ENCODE peak calls at places on chromosome 7, in six cellular contexts. J is mesendoderm, B is IMR-90, K is neuronal stem cell, O is H1, Z is mesenchymal stem cell. I is an unnamed sample.

GRCh38 chr7:104980440-104980839 is 33.6 kb upstream of the KMT2E start:
- DNase-seq in B (no peak), O (no peak), K (no peak), Z (no peak), J (no peak), I (peak; percentile 32)

GRCh38 chr7:99392659-99393362 is 15.6 kb downstream of the PDAP1 start:
- DNase-seq in B (no peak), K (peak; percentile 74), J (peak; percentile 94), O (peak; percentile 61), Z (peak; percentile 70), I (peak; percentile 58)

GRCh38 chr7:138257459-138258193 is 181.4 kb downstream of the AKR1D1 start:
- DNase-seq in Z (peak; percentile 83), J (peak; percentile 82), K (no peak), B (no peak), O (no peak), I (peak; percentile 97)

GRCh38 chr7:47801423-47801822 is 146.8 kb downstream of the PKD1L1 start:
- DNase-seq in Z (no peak), J (no peak), B (no peak), O (no peak), K (no peak), I (no peak)

GRCh38 chr7:40604601-40605438 is 470.0 kb downstream of the SUGCT start:
- DNase-seq in K (peak; percentile 54), J (peak; percentile 74), O (peak; percentile 51), B (peak; percentile 52), Z (peak; percentile 62), I (peak; percentile 47)

GRCh38 chr7:81839708-81840359 is 70.0 kb upstream of the HGF start:
- DNase-seq in O (no peak), B (no peak), J (no peak), K (no peak), Z (no peak), I (no peak)

GRCh38 chr7:121083138-121083789 is 94.8 kb downstream of the CPED1 start:
- DNase-seq in J (no peak), K (no peak), O (no peak), B (peak; percentile 84), Z (peak; percentile 77), I (peak; percentile 62)

GRCh38 chr7:111887734-111888133 is 318.5 kb downstream of the DOCK4 start:
- DNase-seq in B (no peak), Z (no peak), K (no peak), J (no peak), O (no peak), I (no peak)

GRCh38 chr7:7868245-7868899 is 100.2 kb upstream of the GLCCI1 start:
- DNase-seq in K (no peak), J (no peak), Z (no peak), O (no peak), B (no peak), I (no peak)

GRCh38 chr7:106114735-106115383 is 2.7 kb upstream of the SYPL1 start:
- DNase-seq in K (no peak), J (no peak), Z (no peak), B (no peak), O (no peak), I (no peak)

GRCh38 chr7:47751068-47751467 is 169.2 kb upstream of the TNS3 start:
- DNase-seq in O (no peak), K (no peak), Z (no peak), B (no peak), J (no peak), I (no peak)

GRCh38 chr7:28703054-28703765 is 254.9 kb downstream of the TRIL start:
- DNase-seq in Z (no peak), J (no peak), O (no peak), K (no peak), B (no peak), I (no peak)

GRCh38 chr7:146902728-146903127 is 786.1 kb downstream of the CNTNAP2 start:
- DNase-seq in Z (no peak), B (no peak), O (no peak), J (peak; percentile 2), K (no peak), I (no peak)

GRCh38 chr7:116542618-116543017 is 17.8 kb downstream of the CAV1 start:
- DNase-seq in Z (peak; percentile 58), J (peak; percentile 30), K (no peak), B (peak; percentile 94), O (no peak), I (no peak)

DNA sequence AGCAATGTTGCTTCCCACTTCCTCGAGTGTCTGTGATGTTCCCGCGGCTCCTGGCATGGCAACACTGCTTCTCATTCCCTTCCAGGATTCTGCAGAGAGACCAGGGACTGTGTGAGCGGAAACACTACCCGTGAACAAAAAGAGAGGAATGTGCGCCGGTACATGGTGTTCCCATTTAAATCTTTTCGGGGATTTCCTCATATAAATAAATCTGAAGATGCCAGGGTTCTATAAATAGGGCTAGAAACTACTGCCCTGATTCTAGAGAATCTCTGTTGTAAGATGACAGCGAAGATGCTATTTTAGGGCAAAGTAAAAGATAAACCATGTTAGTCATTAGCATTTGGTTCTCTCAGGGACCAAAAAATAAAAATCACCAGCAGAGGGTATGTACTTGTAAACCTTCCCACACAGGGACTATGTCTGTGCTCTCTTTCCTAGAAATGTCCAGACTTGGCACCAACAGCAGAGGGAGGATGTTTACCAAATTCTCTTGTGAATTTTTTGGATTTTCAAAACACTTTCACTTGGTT is 92.2 kb upstream of the DDC start:
- DNase-seq in O (no peak), B (peak; percentile 12), K (no peak), J (no peak), Z (peak; percentile 34), I (peak; percentile 5)
- H3K4me3 ChIP-seq in O (no peak overlapping the region), B (no peak overlapping the region), K (no peak overlapping the region), J (no peak overlapping the region), Z (no peak overlapping the region), I (no peak overlapping the region)

DNA sequence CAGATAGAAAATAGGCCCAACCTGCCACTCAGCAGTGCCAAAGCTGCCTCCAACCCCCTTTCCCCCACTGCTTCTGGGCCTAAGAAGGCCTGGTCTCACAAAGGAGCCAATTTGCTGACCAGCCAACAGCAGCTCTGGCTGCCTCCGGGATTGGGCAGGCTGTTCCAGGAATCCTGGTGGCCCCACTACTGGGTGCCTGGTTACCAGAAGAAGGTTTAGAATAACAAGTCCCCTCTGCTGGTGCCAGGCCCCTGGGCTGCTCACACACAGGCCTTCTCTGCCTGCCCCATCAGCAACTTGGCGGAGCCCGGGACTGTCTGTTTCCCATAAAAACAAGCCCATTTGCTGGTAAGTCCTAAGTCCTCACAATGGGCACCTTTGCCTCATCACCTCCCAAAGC is 1.2 kb downstream of the PHKG1 start:
- DNase-seq in J (peak; percentile 7), O (no peak), B (no peak), Z (no peak), K (no peak), I (no peak)
- H3K4ac ChIP-seq in J (no peak overlapping the region), O (no peak overlapping the region), B (no peak overlapping the region), Z (peak overlapping the region; percentile 64), K (no peak overlapping the region), I (no peak overlapping the region)

GRCh38 chr7:5479133-5479745 is 55.6 kb upstream of the TNRC18 start:
- DNase-seq in B (peak; percentile 31), Z (peak; percentile 87), K (no peak), J (no peak), O (no peak), I (no peak)

GRCh38 chr7:5476001-5476400 is 52.4 kb upstream of the TNRC18 start:
- DNase-seq in B (no peak), K (no peak), J (no peak), O (no peak), Z (no peak), I (no peak)

GRCh38 chr7:5477126-5477525 is 53.5 kb upstream of the TNRC18 start:
- DNase-seq in O (no peak), K (no peak), B (no peak), J (no peak), Z (no peak), I (no peak)

GRCh38 chr7:5478568-5479045 is 55.0 kb upstream of the TNRC18 start:
- DNase-seq in O (no peak), J (no peak), B (no peak), K (no peak), Z (no peak), I (no peak)

DNA sequence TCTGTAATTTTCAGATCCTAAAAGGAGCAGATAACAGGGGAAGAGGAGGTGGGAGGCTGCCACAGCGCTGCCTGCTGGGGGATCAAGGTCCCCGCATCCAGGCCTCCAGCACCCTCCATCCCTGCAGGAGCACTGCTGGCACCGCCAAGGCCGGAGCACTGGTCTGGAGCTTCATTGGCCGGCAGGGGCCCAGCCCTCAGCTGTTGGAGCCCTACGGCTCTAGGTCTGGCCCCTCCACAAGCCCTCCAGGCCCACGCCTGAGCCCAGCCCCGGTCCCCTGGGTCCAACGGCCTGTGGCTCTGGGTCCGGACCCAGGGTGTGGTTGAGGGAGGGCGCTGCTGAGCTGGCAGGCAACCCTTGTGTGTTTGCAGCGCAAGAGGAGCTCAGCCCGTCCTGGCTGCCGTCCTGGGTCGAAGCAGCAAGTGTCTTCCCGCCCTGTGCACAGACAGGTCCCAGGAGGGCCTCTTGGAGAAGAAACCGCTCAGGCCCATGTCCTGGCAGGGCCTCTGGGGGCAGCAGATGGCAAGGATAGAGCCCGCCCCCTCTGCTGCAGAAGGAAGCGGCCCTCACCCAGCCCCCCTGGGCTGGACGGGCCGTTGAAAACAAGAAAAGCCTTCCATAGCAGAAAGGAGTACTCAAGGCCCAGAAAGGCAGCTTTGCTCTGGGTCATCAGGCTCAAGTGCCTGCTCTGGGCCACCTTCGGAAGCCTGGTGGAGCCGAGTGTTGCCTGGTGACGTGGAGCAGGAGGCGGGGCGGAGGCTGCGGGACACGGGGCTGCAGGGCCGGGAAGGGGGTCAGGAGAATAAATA is 54.3 kb upstream of the TNRC18 start:
- DNase-seq in B (no peak), K (no peak), O (no peak), J (peak; percentile 79), Z (peak; percentile 62), I (no peak)
- H3K4me3 ChIP-seq in B (no peak overlapping the region), K (no peak overlapping the region), O (no peak overlapping the region), J (no peak overlapping the region), Z (peak overlapping the region; percentile 2), I (no peak overlapping the region)

GRCh38 chr7:135175931-135176330 is 5.4 kb upstream of the CYREN start:
- DNase-seq in O (no peak), Z (no peak), K (no peak), J (no peak), B (no peak), I (peak; percentile 90)

GRCh38 chr7:135178364-135178763 is 7.9 kb upstream of the CYREN start:
- DNase-seq in K (no peak), O (no peak), Z (no peak), B (no peak), J (no peak), I (peak; percentile 98)

GRCh38 chr7:135179321-135179925 is 8.9 kb upstream of the CYREN start:
- DNase-seq in K (no peak), J (no peak), O (no peak), Z (no peak), B (no peak), I (peak; percentile 84)

GRCh38 chr7:135174941-135175340 is 4.4 kb upstream of the CYREN start:
- DNase-seq in J (no peak), O (no peak), Z (no peak), K (no peak), B (no peak), I (no peak)

DNA sequence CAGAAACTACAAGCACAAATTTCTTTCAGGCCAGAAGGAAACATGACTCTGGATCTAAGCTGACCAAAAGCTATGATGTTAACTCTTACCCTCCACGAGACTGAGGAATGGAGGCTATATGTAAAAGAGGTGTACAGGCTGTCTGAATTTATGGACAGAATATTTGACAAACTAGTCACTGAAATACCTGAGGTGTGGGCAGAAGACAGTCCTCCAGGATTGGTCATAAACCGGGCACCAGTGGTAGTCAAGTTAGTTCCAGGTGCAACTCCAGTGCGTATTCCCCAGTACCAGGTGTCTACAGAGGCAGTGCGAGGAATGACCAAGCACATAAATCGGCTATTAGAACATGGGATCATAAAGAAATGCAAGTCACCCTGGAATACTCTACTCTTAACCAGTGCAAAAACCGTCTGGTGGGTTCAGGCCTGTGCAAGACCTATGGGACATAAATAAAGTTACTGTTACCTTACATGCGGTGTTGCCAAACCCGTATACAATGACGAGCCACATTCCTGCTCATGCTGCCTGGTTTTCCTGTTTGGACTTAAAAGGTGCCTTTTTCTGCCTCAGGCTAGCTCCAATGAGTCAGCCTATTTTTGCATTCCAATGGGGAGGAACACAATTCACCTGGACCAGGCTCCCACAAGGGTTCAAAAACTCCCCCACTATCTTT is 6.7 kb upstream of the CYREN start:
- DNase-seq in Z (no peak), B (no peak), J (peak; percentile 80), K (no peak), O (peak; percentile 39), I (peak; percentile 97)
- H3K4ac ChIP-seq in Z (no peak overlapping the region), B (no peak overlapping the region), J (no peak overlapping the region), K (no peak overlapping the region), O (no peak overlapping the region), I (peak overlapping the region; percentile 28)

I was measured in trophoblast cell.